ENCODE peak calls at places on chromosomes 1 and 21, in nine cellular contexts. J is Peyer's patch; U is CD8-positive, alpha-beta T cell; G is adrenal gland; Y is astrocyte of the spinal cord; S is AG10803; M is foreskin fibroblast; W is psoas muscle; D is right atrium auricular region. Z is an unnamed sample.

GRCh38 chr1:36536727-36537126 is 54.0 kb upstream of the CSF3R start:
- DNase-seq in J (peak), U (no peak), G (no peak), Y (no peak), S (no peak), M (no peak), W (no peak), D (no peak), Z (no peak)

GRCh38 chr1:6168947-6169586 is 11.1 kb downstream of the CHD5 start:
- DNase-seq in J (no peak), U (no peak), G (no peak), Y (no peak), S (no peak), M (no peak), W (no peak), D (no peak), Z (no peak)

GRCh38 chr1:164767257-164768044 is 208.5 kb downstream of the PBX1 start:
- DNase-seq in J (no peak), U (no peak), G (no peak), Y (peak), S (peak), M (peak), W (no peak), D (no peak), Z (peak)

GRCh38 chr1:232416026-232416568 is 213.8 kb downstream of the SIPA1L2 start:
- DNase-seq in J (no peak), U (no peak), G (peak), Y (no peak), S (no peak), M (no peak), W (no peak), D (no peak), Z (no peak)

GRCh38 chr1:59502009-59502691 is 205.3 kb downstream of the FGGY start:
- DNase-seq in J (no peak), U (no peak), G (no peak), Y (no peak), S (peak), M (peak), W (no peak), D (no peak), Z (no peak)

GRCh38 chr1:235270625-235271024 is 57.4 kb downstream of the ARID4B start:
- DNase-seq in J (no peak), U (no peak), G (no peak), Y (peak), S (peak), M (peak), W (no peak), D (no peak), Z (no peak)

GRCh38 chr1:201305815-201306214 is 22.5 kb downstream of the PKP1 start:
- DNase-seq in J (no peak), U (no peak), G (no peak), Y (no peak), S (no peak), M (no peak), W (no peak), D (no peak), Z (no peak)

GRCh38 chr1:7117599-7118281 is 332.5 kb downstream of the CAMTA1 start:
- DNase-seq in J (no peak), U (no peak), G (no peak), Y (peak), S (peak), M (peak), W (no peak), D (no peak), Z (peak)

GRCh38 chr1:16720403-16721223 is 19.7 kb upstream of the RNU1-4 start:
- DNase-seq in J (peak), U (no peak), G (no peak), Y (no peak), S (no peak), M (no peak), W (peak), D (peak), Z (no peak)

GRCh38 chr21:16419188-16419874 is 689.5 kb downstream of the USP25 start:
- DNase-seq in J (no peak), U (no peak), G (peak), Y (peak), S (peak), M (peak), W (peak), D (peak), Z (peak)

GRCh38 chr1:242017580-242018233 is 18.8 kb upstream of the MAP1LC3C start:
- DNase-seq in J (no peak), U (peak), G (peak), Y (peak), S (peak), M (peak), W (no peak), D (peak), Z (peak)

GRCh38 chr1:227789042-227789880 is 26.2 kb upstream of the PRSS38 start:
- DNase-seq in J (peak), U (no peak), G (no peak), Y (peak), S (no peak), M (peak), W (no peak), D (peak), Z (no peak)

GRCh38 chr1:149962039-149962647 is 25.5 kb upstream of the MTMR11 start:
- DNase-seq in J (no peak), U (peak), G (no peak), Y (peak), S (peak), M (peak), W (no peak), D (peak), Z (peak)

GRCh38 chr1:9717193-9718005 is 65.9 kb downstream of the PIK3CD start:
- DNase-seq in J (no peak), U (peak), G (peak), Y (peak), S (no peak), M (no peak), W (peak), D (no peak), Z (no peak)

GRCh38 chr1:213999732-214000131 is 12.0 kb downstream of the PROX1 start:
- DNase-seq in J (no peak), U (no peak), G (no peak), Y (no peak), S (no peak), M (no peak), W (no peak), D (no peak), Z (no peak)

GRCh38 chr1:69315823-69316222 is 251.9 kb upstream of the LRRC7 start:
- DNase-seq in J (no peak), U (no peak), G (no peak), Y (no peak), S (no peak), M (no peak), W (no peak), D (no peak), Z (no peak)

GRCh38 chr1:21700094-21700493 is 30.9 kb upstream of the RAP1GAP start:
- DNase-seq in J (no peak), U (no peak), G (no peak), Y (no peak), S (no peak), M (no peak), W (no peak), D (no peak), Z (no peak)

GRCh38 chr1:162003825-162004205 is 19.9 kb downstream of the OLFML2B start:
- DNase-seq in J (no peak), U (no peak), G (peak), Y (peak), S (peak), M (peak), W (peak), D (no peak), Z (peak)

GRCh38 chr1:91683598-91683951 is 182.9 kb downstream of the CDC7 start:
- DNase-seq in J (peak), U (no peak), G (peak), Y (no peak), S (peak), M (no peak), W (peak), D (no peak), Z (no peak)

GRCh38 chr1:87084247-87084836 is 169.9 kb downstream of the HS2ST1 start:
- DNase-seq in J (no peak), U (no peak), G (no peak), Y (peak), S (peak), M (peak), W (no peak), D (no peak), Z (peak)

GRCh38 chr1:32746130-32746529 is 43.6 kb upstream of the SYNC start:
- DNase-seq in J (no peak), U (no peak), G (peak), Y (no peak), S (no peak), M (no peak), W (no peak), D (no peak), Z (no peak)

GRCh38 chr1:25664357-25664796 is 47.8 kb downstream of the MAN1C1 start:
- DNase-seq in J (no peak), U (no peak), G (no peak), Y (no peak), S (no peak), M (no peak), W (no peak), D (no peak), Z (peak)

GRCh38 chr1:207787776-207788175 is 35.9 kb downstream of the CD46 start:
- DNase-seq in J (no peak), U (no peak), G (no peak), Y (no peak), S (no peak), M (peak), W (no peak), D (no peak), Z (no peak)

GRCh38 chr1:165928075-165928731 is 100.8 kb downstream of the UCK2 start:
- DNase-seq in J (no peak), U (peak), G (peak), Y (peak), S (peak), M (peak), W (no peak), D (no peak), Z (peak)

GRCh38 chr1:231969078-231969477 is 342.5 kb downstream of the DISC1 start:
- DNase-seq in J (no peak), U (no peak), G (no peak), Y (no peak), S (no peak), M (no peak), W (no peak), D (no peak), Z (no peak)

GRCh38 chr1:32817815-32818786 is 648 bp downstream of the S100PBP start:
- DNase-seq in J (peak), U (peak), G (peak), Y (peak), S (peak), M (peak), W (peak), D (peak), Z (peak)

GRCh38 chr1:204453141-204453772 is 41.3 kb downstream of the PIK3C2B start:
- DNase-seq in J (no peak), U (peak), G (no peak), Y (no peak), S (no peak), M (no peak), W (no peak), D (no peak), Z (no peak)

GRCh38 chr1:6554907-6555778 is at the start of gene TAS1R1:
- DNase-seq in J (no peak), U (no peak), G (peak), Y (no peak), S (peak), M (peak), W (peak), D (no peak), Z (no peak)

GRCh38 chr1:240732390-240732789 is 120.4 kb upstream of the GREM2 start:
- DNase-seq in J (no peak), U (no peak), G (no peak), Y (peak), S (peak), M (peak), W (no peak), D (no peak), Z (peak)

GRCh38 chr1:216464489-216464888 is 41.2 kb upstream of the USH2A start:
- DNase-seq in J (no peak), U (no peak), G (no peak), Y (peak), S (peak), M (peak), W (no peak), D (no peak), Z (peak)

GRCh38 chr1:234369784-234370183 is 3.5 kb upstream of the COA6 start:
- DNase-seq in J (no peak), U (no peak), G (no peak), Y (peak), S (no peak), M (peak), W (no peak), D (no peak), Z (peak)

GRCh38 chr1:157833155-157833554 is 8.5 kb downstream of the CD5L start:
- DNase-seq in J (no peak), U (no peak), G (no peak), Y (no peak), S (no peak), M (no peak), W (no peak), D (no peak), Z (no peak)
- H3K4me3 ChIP-seq in J (no peak), U (no peak), G (no peak), Y (no peak), S (no peak), M (no peak), W (no peak), D (no peak), Z (no peak)

DNA sequence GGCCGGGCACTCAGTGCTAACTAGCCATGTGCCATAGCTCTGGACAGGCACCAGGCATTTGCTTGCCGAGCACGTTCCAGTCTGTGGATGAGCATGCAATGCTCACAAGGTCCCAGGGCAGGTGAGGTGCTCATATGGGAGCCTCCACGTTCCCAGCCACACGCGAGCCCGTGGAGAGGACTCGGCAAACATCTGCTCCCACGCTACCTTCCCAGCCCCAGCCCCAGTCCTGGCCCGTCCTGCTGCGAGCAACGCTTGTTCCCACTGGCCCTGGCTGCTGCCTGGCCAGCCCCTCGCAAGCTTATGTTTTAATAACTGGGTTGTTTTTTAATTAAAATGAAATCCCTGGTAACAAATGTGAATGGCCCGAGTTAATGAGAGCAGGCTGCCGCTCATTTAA is 137.1 kb downstream of the GLIS1 start:
- DNase-seq in J (no peak), U (no peak), G (no peak), Y (no peak), S (no peak), M (no peak), W (no peak), D (no peak), Z (no peak)
- TF ChIP-seq CTCF in J (no peak), U (no peak), G (no peak), Y (no peak), S (no peak), M (no peak), W (no peak), D (no peak), Z (no peak)

GRCh38 chr1:167060141-167061072 is 29.8 kb downstream of the GPA33 start:
- DNase-seq in J (no peak), U (no peak), G (no peak), Y (peak), S (no peak), M (peak), W (no peak), D (no peak), Z (peak)
- H3K4me3 ChIP-seq in J (no peak), U (no peak), G (no peak), Y (no peak), S (no peak), M (no peak), W (no peak), D (no peak), Z (no peak)

GRCh38 chr21:45954271-45954670 is 27.3 kb upstream of the COL6A1 start:
- DNase-seq in J (no peak), U (no peak), G (no peak), Y (no peak), S (peak), M (peak), W (no peak), D (no peak), Z (peak)
- TF ChIP-seq CTCF in J (no peak), U (no peak), G (no peak), Y (peak), S (peak), M (peak), W (no peak), D (peak), Z (peak)

Z was measured in fibroblast of pulmonary artery.